ENCODE peak calls at places on chromosomes 11 and 22, in four cellular contexts. U, B, A and S are unnamed samples.

GRCh38 chr11:120527111-120527748 is 15.7 kb downstream of the GRIK4 start:
- DNase-seq in U (no peak), B (no peak), A (no peak), S (peak; percentile 57)

GRCh38 chr11:114358711-114359110 is 41.6 kb downstream of the C11orf71 start:
- DNase-seq in U (no peak), B (no peak), A (peak; percentile 21), S (peak; percentile 27)

GRCh38 chr22:27157090-27157489 is 499.7 kb downstream of the MIAT start:
- DNase-seq in U (no peak), B (no peak), A (no peak), S (no peak)

GRCh38 chr22:33962409-33962808 is 42.1 kb upstream of the LARGE1 start:
- DNase-seq in U (no peak), B (no peak), A (no peak), S (no peak)

GRCh38 chr11:117997436-117998200 is 11.4 kb downstream of the IL10RA start:
- DNase-seq in U (no peak), B (no peak), A (no peak), S (no peak)

GRCh38 chr11:71251761-71252433 is 480 bp downstream of the SHANK2 start:
- DNase-seq in U (peak; percentile 35), B (no peak), A (no peak), S (no peak)

GRCh38 chr11:72395993-72396392 is 38.3 kb downstream of the CLPB start:
- DNase-seq in U (no peak), B (no peak), A (no peak), S (no peak)

GRCh38 chr11:61601512-61601911 is 20.6 kb upstream of the SYT7 start:
- DNase-seq in U (no peak), B (no peak), A (no peak), S (no peak)

GRCh38 chr11:85170184-85170583 is 457.0 kb downstream of the DLG2 start:
- DNase-seq in U (no peak), B (no peak), A (no peak), S (peak; percentile 43)

GRCh38 chr11:64844330-64845124 is at the start of gene CDC42BPG:
- DNase-seq in U (peak; percentile 96), B (no peak), A (peak; percentile 57), S (peak; percentile 46)

GRCh38 chr11:133910101-133910500 is 46.7 kb downstream of the IGSF9B start:
- DNase-seq in U (no peak), B (no peak), A (no peak), S (no peak)

GRCh38 chr11:95392644-95393043 is 161.6 kb upstream of the SESN3 start:
- DNase-seq in U (no peak), B (no peak), A (no peak), S (no peak)

GRCh38 chr22:30309981-30310672 is 16.6 kb downstream of the TBC1D10A start:
- DNase-seq in U (no peak), B (peak; percentile 58), A (no peak), S (peak; percentile 72)

GRCh38 chr11:109552376-109552775 is 130.4 kb downstream of the C11orf87 start:
- DNase-seq in U (no peak), B (no peak), A (no peak), S (no peak)

GRCh38 chr22:44623771-44624510 is 78.1 kb upstream of the PRR5 start:
- DNase-seq in U (peak; percentile 30), B (no peak), A (no peak), S (peak; percentile 22)

GRCh38 chr11:65428578-65429068 is 6.0 kb downstream of the NEAT1 start:
- DNase-seq in U (no peak), B (no peak), A (no peak), S (no peak)

GRCh38 chr22:43884600-43885318 is 7.1 kb downstream of the PNPLA5 start:
- DNase-seq in U (peak; percentile 75), B (peak; percentile 33), A (peak; percentile 25), S (peak; percentile 31)

GRCh38 chr11:5277807-5278206 is 8.1 kb upstream of the HBE1 start:
- DNase-seq in U (no peak), B (no peak), A (no peak), S (no peak)

GRCh38 chr22:33746501-33746928 is 173.8 kb downstream of the LARGE1 start:
- DNase-seq in U (no peak), B (no peak), A (no peak), S (no peak)

GRCh38 chr22:35995772-35996171 is 32.9 kb downstream of the RBFOX2 start:
- DNase-seq in U (peak; percentile 11), B (no peak), A (peak; percentile 70), S (peak; percentile 99)

GRCh38 chr11:40841231-40841630 is 618.2 kb downstream of the LRRC4C start:
- DNase-seq in U (no peak), B (no peak), A (no peak), S (no peak)

GRCh38 chr22:38835888-38836301 is 7.9 kb downstream of the NPTXR start:
- DNase-seq in U (no peak), B (no peak), A (no peak), S (peak; percentile 69)

GRCh38 chr11:4072668-4073285 is 21.8 kb upstream of the RRM1 start:
- DNase-seq in U (peak; percentile 72), B (peak; percentile 51), A (peak; percentile 79), S (peak; percentile 80)

GRCh38 chr11:105854269-105854668 is 167.8 kb downstream of the MSANTD4 start:
- DNase-seq in U (no peak), B (no peak), A (no peak), S (no peak)

GRCh38 chr11:8081591-8082021 is 595 bp downstream of the TUB start:
- DNase-seq in U (no peak), B (no peak), A (peak; percentile 13), S (peak; percentile 22)

GRCh38 chr11:130001491-130002351 is 914 bp downstream of the PRDM10 start:
- DNase-seq in U (no peak), B (no peak), A (peak; percentile 52), S (peak; percentile 25)

GRCh38 chr11:64720640-64721358 is 2.2 kb downstream of the NRXN2 start:
- DNase-seq in U (no peak), B (no peak), A (no peak), S (no peak)

GRCh38 chr11:96211433-96211832 is 131.6 kb downstream of the MAML2 start:
- DNase-seq in U (no peak), B (no peak), A (no peak), S (no peak)

GRCh38 chr11:129814244-129814992 is 1.2 kb upstream of the TMEM45B start:
- DNase-seq in U (peak; percentile 62), B (no peak), A (no peak), S (no peak)

GRCh38 chr11:120576606-120577005 is 65.1 kb downstream of the GRIK4 start:
- DNase-seq in U (no peak), B (no peak), A (no peak), S (no peak)

GRCh38 chr22:34293324-34293723 is 373.0 kb upstream of the LARGE1 start:
- DNase-seq in U (no peak), B (no peak), A (no peak), S (no peak)

GRCh38 chr22:45318168-45318557 is 8.4 kb downstream of the FAM118A start:
- DNase-seq in U (peak; percentile 25), B (peak; percentile 68), A (peak; percentile 97), S (peak; percentile 97)

GRCh38 chr11:81979444-81979843 is 754.2 kb downstream of the FAM181B start:
- DNase-seq in U (no peak), B (no peak), A (no peak), S (no peak)

GRCh38 chr11:3128356-3129180 is 36.5 kb downstream of the OSBPL5 start:
- DNase-seq in U (no peak), B (no peak), A (no peak), S (no peak)

GRCh38 chr22:37126882-37127281 is 17.4 kb upstream of the TMPRSS6 start:
- DNase-seq in U (peak; percentile 21), B (no peak), A (no peak), S (no peak)

GRCh38 chr22:37126383-37126782 is 16.9 kb upstream of the TMPRSS6 start:
- DNase-seq in U (peak; percentile 52), B (no peak), A (no peak), S (no peak)

GRCh38 chr22:37127350-37127878 is 17.9 kb upstream of the TMPRSS6 start:
- DNase-seq in U (no peak), B (no peak), A (no peak), S (no peak)

GRCh38 chr22:37130031-37130430 is 19.7 kb downstream of the IL2RB start:
- DNase-seq in U (no peak), B (no peak), A (no peak), S (no peak)

DNA sequence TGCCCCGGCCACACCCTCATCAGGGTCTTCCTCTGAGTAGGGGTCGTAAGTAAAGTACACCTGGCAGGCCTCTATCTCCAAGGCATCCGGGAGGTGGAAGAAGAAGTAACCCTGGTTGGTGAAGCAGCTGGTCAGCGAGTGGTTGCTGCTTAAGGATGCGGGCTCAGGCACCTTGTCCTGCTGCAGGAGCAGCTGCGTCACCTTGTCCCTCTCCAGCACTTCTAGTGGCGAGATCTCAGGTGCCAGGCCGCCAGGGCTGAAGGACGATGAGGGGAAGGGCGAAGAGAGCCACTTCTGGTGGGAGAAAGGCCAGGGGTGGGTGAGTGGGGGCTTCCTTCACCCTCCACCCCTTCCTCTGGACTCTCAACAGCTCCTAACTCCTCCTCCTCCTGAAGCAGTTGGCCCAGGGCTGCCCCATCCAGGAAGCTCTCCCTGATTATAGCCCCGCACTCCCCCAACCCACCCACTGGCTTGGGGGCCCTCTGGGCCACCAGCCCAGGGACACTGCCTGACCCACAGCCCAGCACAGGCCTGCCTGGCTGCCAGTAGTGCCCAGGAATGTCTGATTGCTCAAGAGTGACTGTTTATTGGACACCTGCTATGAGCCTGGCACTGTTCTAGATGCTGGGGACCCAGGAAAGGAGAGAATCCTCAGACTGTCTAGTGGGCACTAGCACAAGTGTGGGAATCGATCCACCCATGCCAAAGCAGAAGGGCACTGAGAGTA is 19.2 kb upstream of the TMPRSS6 start:
- DNase-seq in U (no peak), B (no peak), A (no peak), S (no peak)
- TF ChIP-seq FOS in U (no peak), B (no peak), A (no peak), S (no peak)

GRCh38 chr11:68966894-68967780 is 13.6 kb downstream of the MRGPRD start:
- DNase-seq in U (no peak), B (no peak), A (no peak), S (no peak)
- TF ChIP-seq FOS in U (no peak), B (no peak), A (no peak), S (no peak)

GRCh38 chr11:16981651-16982194 is 32.5 kb downstream of the PLEKHA7 start:
- DNase-seq in U (no peak), B (no peak), A (no peak), S (peak; percentile 14)
- TF ChIP-seq FOS in U (no peak), B (no peak), A (no peak), S (no peak)

GRCh38 chr11:33475999-33476398 is 218.8 kb downstream of the HIPK3 start:
- DNase-seq in U (no peak), B (no peak), A (peak; percentile 72), S (peak; percentile 57)

GRCh38 chr11:33479216-33479615 is 221.4 kb downstream of the C11orf91 start:
- DNase-seq in U (no peak), B (no peak), A (no peak), S (no peak)

GRCh38 chr11:33476945-33477584 is 219.9 kb downstream of the HIPK3 start:
- DNase-seq in U (no peak), B (no peak), A (no peak), S (peak; percentile 50)

GRCh38 chr11:33480636-33481035 is 220.0 kb downstream of the C11orf91 start:
- DNase-seq in U (no peak), B (no peak), A (no peak), S (no peak)

GRCh38 chr11:33478111-33478573 is 221.0 kb downstream of the HIPK3 start:
- DNase-seq in U (no peak), B (peak; percentile 12), A (no peak), S (no peak)
- TF ChIP-seq FOS in U (no peak), B (no peak), A (no peak), S (no peak)